ENCODE peak calls at places on chromosome 4, in six cellular contexts. W is SK-N-SH, D is HepG2, V is H1, U is GM12878, Z is K562. H is an unnamed sample.

GRCh38 chr4:76606662-76607265 is 171.7 kb downstream of the SHROOM3 start:
- DNase-seq in W (no peak), D (no peak), V (no peak), U (no peak), Z (no peak), H (no peak)

GRCh38 chr4:55543858-55544257 is 2.9 kb downstream of the CLOCK start:
- DNase-seq in W (peak; percentile 23), D (no peak), V (no peak), U (no peak), Z (peak; percentile 43), H (no peak)

GRCh38 chr4:41541697-41542096 is 3.7 kb downstream of the LIMCH1 start:
- DNase-seq in W (no peak), D (no peak), V (no peak), U (no peak), Z (no peak), H (no peak)

GRCh38 chr4:111839186-111839585 is 306.1 kb upstream of the FAM241A start:
- DNase-seq in W (no peak), D (no peak), V (no peak), U (no peak), Z (no peak), H (no peak)

GRCh38 chr4:127015616-127016015 is 617.1 kb upstream of the INTU start:
- DNase-seq in W (no peak), D (no peak), V (peak; percentile 46), U (no peak), Z (no peak), H (no peak)

GRCh38 chr4:110049951-110050925 is 137.6 kb downstream of the EGF start:
- DNase-seq in W (peak; percentile 38), D (peak; percentile 30), V (peak; percentile 63), U (peak; percentile 8), Z (peak; percentile 65), H (no peak)

GRCh38 chr4:38949416-38950051 is 81.9 kb downstream of the FAM114A1 start:
- DNase-seq in W (no peak), D (no peak), V (no peak), U (no peak), Z (no peak), H (no peak)

GRCh38 chr4:141686929-141687328 is 50.5 kb downstream of the IL15 start:
- DNase-seq in W (no peak), D (no peak), V (no peak), U (no peak), Z (no peak), H (no peak)

GRCh38 chr4:146368209-146368608 is 153.5 kb downstream of the SLC10A7 start:
- DNase-seq in W (no peak), D (no peak), V (no peak), U (no peak), Z (no peak), H (no peak)

GRCh38 chr4:52317981-52318380 is 266.9 kb downstream of the SPATA18 start:
- DNase-seq in W (no peak), D (no peak), V (no peak), U (no peak), Z (no peak), H (no peak)

GRCh38 chr4:3623106-3623505 is 90.9 kb upstream of the LRPAP1 start:
- DNase-seq in W (no peak), D (no peak), V (no peak), U (no peak), Z (no peak), H (no peak)

GRCh38 chr4:98662619-98663225 is 4.3 kb upstream of the TSPAN5 start:
- DNase-seq in W (no peak), D (no peak), V (peak; percentile 64), U (no peak), Z (no peak), H (no peak)

GRCh38 chr4:8210631-8211030 is 11.5 kb downstream of the SH3TC1 start:
- DNase-seq in W (no peak), D (no peak), V (no peak), U (no peak), Z (no peak), H (no peak)

GRCh38 chr4:82639947-82640346 is 78.2 kb upstream of the TMEM150C start:
- DNase-seq in W (no peak), D (no peak), V (no peak), U (no peak), Z (no peak), H (no peak)

GRCh38 chr4:85448880-85449763 is 25.8 kb upstream of the ARHGAP24 start:
- DNase-seq in W (peak; percentile 19), D (no peak), V (no peak), U (no peak), Z (no peak), H (no peak)

DNA sequence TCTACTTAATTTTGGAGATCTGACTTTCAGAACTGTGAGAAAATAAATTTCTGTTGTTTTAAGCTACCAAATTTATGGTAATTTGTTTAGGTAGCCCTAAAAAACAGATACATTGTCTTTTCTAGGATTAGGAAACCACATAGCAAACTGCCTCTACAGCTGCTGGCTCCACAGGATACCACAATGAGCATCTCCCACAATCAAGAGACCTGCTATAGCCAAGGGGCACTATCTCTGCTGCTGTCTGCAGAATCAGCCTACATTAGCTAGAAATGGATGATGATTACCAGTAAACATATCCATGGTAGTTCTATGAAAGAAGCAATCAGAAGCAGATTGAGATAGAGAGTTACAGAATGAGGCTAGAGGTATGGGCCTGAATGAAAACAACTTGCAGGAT is 244.3 kb upstream of the NDST4 start:
- DNase-seq in W (peak; percentile 23), D (no peak), V (no peak), U (no peak), Z (no peak), H (no peak)
- TF ChIP-seq GABPA in W (no peak), D (no peak), V (no peak), U (no peak), Z (no peak), H (no peak)

GRCh38 chr4:78926825-78927224 is 12.4 kb downstream of the PAQR3 start:
- DNase-seq in W (no peak), D (no peak), V (no peak), U (no peak), Z (no peak), H (no peak)

GRCh38 chr4:78923459-78924312 is 15.6 kb downstream of the PAQR3 start:
- DNase-seq in W (no peak), D (peak; percentile 25), V (no peak), U (no peak), Z (peak; percentile 15), H (no peak)

GRCh38 chr4:78928835-78929234 is 10.4 kb downstream of the PAQR3 start:
- DNase-seq in W (no peak), D (no peak), V (no peak), U (no peak), Z (no peak), H (no peak)
- TF ChIP-seq GABPA in W (no peak), D (no peak), V (no peak), U (no peak), Z (no peak), H (no peak)

GRCh38 chr4:130185123-130185522 is 1089.2 kb downstream of the C4orf33 start:
- DNase-seq in W (no peak), D (no peak), V (no peak), U (no peak), Z (no peak), H (no peak)
- TF ChIP-seq GABPA in W (no peak), D (no peak), V (no peak), U (no peak), Z (no peak), H (no peak)

DNA sequence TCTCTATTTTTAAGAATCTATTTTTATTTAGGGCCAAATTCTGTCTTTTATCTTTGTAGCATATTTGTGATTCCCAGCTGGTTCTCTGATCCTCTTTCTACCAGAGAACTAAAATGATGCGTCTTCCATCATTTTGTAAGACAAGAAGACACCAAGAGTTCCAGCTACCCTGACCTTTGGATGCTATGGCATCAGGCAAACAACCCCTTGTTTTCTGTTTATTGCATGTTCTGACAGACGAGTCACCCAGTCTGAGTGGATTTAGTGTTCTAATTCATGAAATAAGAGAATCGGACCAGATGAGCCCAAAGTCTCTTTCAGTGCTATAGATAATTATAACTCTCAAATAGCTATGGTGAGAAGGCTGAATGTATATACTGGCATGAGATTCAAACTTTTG is 69.7 kb downstream of the ZFYVE28 start:
- DNase-seq in W (no peak), D (no peak), V (no peak), U (no peak), Z (no peak), H (no peak)
- TF ChIP-seq GABPA in W (no peak), D (no peak), V (no peak), U (no peak), Z (no peak), H (no peak)

DNA sequence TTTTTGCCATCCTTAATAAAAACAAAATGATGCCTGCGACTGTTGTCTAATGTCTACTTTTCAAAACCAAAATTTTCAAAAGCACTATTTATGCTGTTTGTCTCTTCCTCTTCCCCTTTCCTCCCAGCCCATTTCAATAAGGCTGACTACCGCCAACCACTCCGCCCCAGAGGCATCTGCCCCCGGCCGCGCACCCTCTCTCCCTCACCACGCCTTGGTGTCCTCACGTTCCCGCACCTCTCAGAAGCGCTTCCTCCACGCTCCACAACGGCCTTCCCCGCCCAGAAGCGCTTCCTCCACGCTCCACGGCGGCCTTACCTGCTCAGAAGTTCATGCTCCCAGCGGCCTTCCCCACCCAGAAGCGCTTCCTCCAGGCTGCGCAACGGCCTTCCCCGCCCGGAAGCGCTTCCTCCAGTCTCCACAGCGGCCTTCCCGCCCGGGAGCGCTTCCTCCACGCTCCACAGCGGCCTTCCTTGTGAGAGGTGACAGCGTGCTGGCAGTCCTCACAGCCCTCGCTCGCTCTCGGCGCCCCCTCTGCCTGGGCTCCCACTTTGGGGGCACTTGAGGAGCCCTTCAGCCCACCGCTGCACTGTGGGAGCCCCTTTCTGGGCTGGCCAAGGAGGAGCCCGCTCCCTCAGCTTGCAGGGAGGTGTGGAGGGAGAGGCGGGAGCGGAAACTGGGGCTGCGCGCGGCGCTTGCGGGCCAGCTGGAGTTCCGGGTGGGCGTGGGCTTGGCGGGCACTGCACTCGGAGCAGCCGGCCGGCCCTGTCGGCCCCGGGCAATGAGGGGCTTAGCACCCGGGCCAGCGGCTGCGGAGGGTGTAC is 490.4 kb upstream of the ZFP42 start:
- DNase-seq in W (no peak), D (no peak), V (peak; percentile 45), U (no peak), Z (no peak), H (no peak)
- TF ChIP-seq GABPA in W (no peak), D (no peak), V (no peak), U (no peak), Z (peak; percentile 65), H (no peak)